ENCODE peak calls at places on chromosomes 1 and 21, in six cellular contexts. One of them, this sample, is unnamed.

GRCh38 chr21:45522381-45522780 is 19.9 kb downstream of the SLC19A1 start:
- DNase-seq in CD8-positive, alpha-beta memory T cell: no peak
- DNase-seq in spleen: peak; percentile 1
- DNase-seq in EL: no peak
- DNase-seq in NCI-H1694: no peak
- DNase-seq in left ventricle myocardium superior: no peak
- DNase-seq in this sample: no peak

GRCh38 chr21:46156678-46157077 is 1.3 kb upstream of the FTCD start:
- DNase-seq in spleen: no peak
- DNase-seq in EL: no peak
- DNase-seq in CD8-positive, alpha-beta memory T cell: no peak
- DNase-seq in NCI-H1694: no peak
- DNase-seq in left ventricle myocardium superior: no peak
- DNase-seq in this sample: no peak

GRCh38 chr1:17425806-17426205 is 13.7 kb downstream of the RCC2 start:
- DNase-seq in spleen: no peak
- DNase-seq in NCI-H1694: no peak
- DNase-seq in CD8-positive, alpha-beta memory T cell: no peak
- DNase-seq in EL: no peak
- DNase-seq in left ventricle myocardium superior: no peak
- DNase-seq in this sample: no peak

GRCh38 chr21:30044447-30045064 is 104.8 kb upstream of the GRIK1 start:
- DNase-seq in left ventricle myocardium superior: no peak
- DNase-seq in EL: no peak
- DNase-seq in NCI-H1694: peak; percentile 32
- DNase-seq in CD8-positive, alpha-beta memory T cell: no peak
- DNase-seq in spleen: no peak
- DNase-seq in this sample: peak; percentile 38

GRCh38 chr21:31198575-31198974 is 145.5 kb downstream of the TIAM1 start:
- DNase-seq in spleen: no peak
- DNase-seq in left ventricle myocardium superior: no peak
- DNase-seq in EL: peak; percentile 43
- DNase-seq in NCI-H1694: peak; percentile 85
- DNase-seq in CD8-positive, alpha-beta memory T cell: peak; percentile 39
- DNase-seq in this sample: peak; percentile 71

GRCh38 chr1:84164567-84165021 is 20.5 kb downstream of the PRKACB start:
- DNase-seq in spleen: no peak
- DNase-seq in EL: no peak
- DNase-seq in left ventricle myocardium superior: no peak
- DNase-seq in NCI-H1694: peak; percentile 55
- DNase-seq in CD8-positive, alpha-beta memory T cell: no peak
- DNase-seq in this sample: no peak

GRCh38 chr1:111221633-111222286 is 5.8 kb upstream of the CHI3L2 start:
- DNase-seq in EL: peak; percentile 15
- DNase-seq in spleen: no peak
- DNase-seq in left ventricle myocardium superior: no peak
- DNase-seq in NCI-H1694: no peak
- DNase-seq in CD8-positive, alpha-beta memory T cell: peak; percentile 82
- DNase-seq in this sample: no peak

GRCh38 chr1:203656796-203657620 is 30.4 kb downstream of the ATP2B4 start:
- DNase-seq in spleen: no peak
- DNase-seq in CD8-positive, alpha-beta memory T cell: no peak
- DNase-seq in left ventricle myocardium superior: no peak
- DNase-seq in NCI-H1694: no peak
- DNase-seq in EL: no peak
- DNase-seq in this sample: no peak

GRCh38 chr1:8988618-8988967 is 37.6 kb downstream of the SLC2A7 start:
- DNase-seq in NCI-H1694: no peak
- DNase-seq in EL: no peak
- DNase-seq in CD8-positive, alpha-beta memory T cell: no peak
- DNase-seq in left ventricle myocardium superior: peak; percentile 46
- DNase-seq in spleen: peak; percentile 51
- DNase-seq in this sample: no peak

GRCh38 chr1:237223419-237223818 is 181.4 kb downstream of the RYR2 start:
- DNase-seq in CD8-positive, alpha-beta memory T cell: no peak
- DNase-seq in NCI-H1694: no peak
- DNase-seq in left ventricle myocardium superior: no peak
- DNase-seq in EL: no peak
- DNase-seq in spleen: no peak
- DNase-seq in this sample: no peak

GRCh38 chr1:222370911-222371717 is 176.8 kb downstream of the HHIPL2 start:
- DNase-seq in left ventricle myocardium superior: no peak
- DNase-seq in spleen: no peak
- DNase-seq in CD8-positive, alpha-beta memory T cell: no peak
- DNase-seq in EL: peak; percentile 98
- DNase-seq in NCI-H1694: no peak
- DNase-seq in this sample: peak; percentile 96

GRCh38 chr21:18191139-18191538 is 53.5 kb upstream of the CHODL start:
- DNase-seq in EL: no peak
- DNase-seq in spleen: no peak
- DNase-seq in NCI-H1694: no peak
- DNase-seq in CD8-positive, alpha-beta memory T cell: no peak
- DNase-seq in left ventricle myocardium superior: no peak
- DNase-seq in this sample: no peak

GRCh38 chr1:6030547-6031261 is 15.0 kb upstream of the KCNAB2 start:
- DNase-seq in left ventricle myocardium superior: no peak
- DNase-seq in EL: no peak
- DNase-seq in spleen: no peak
- DNase-seq in NCI-H1694: no peak
- DNase-seq in CD8-positive, alpha-beta memory T cell: no peak
- DNase-seq in this sample: no peak

GRCh38 chr1:160261526-160261877 is 847 bp downstream of the DCAF8 start:
- DNase-seq in spleen: no peak
- DNase-seq in EL: peak; percentile 84
- DNase-seq in left ventricle myocardium superior: no peak
- DNase-seq in CD8-positive, alpha-beta memory T cell: peak; percentile 82
- DNase-seq in NCI-H1694: peak; percentile 10
- DNase-seq in this sample: peak; percentile 94

GRCh38 chr1:84344286-84344685 is 42.8 kb downstream of the SAMD13 start:
- DNase-seq in NCI-H1694: no peak
- DNase-seq in CD8-positive, alpha-beta memory T cell: no peak
- DNase-seq in spleen: no peak
- DNase-seq in EL: peak; percentile 49
- DNase-seq in left ventricle myocardium superior: no peak
- DNase-seq in this sample: peak; percentile 20

GRCh38 chr1:201468501-201468843 is 516 bp downstream of the PHLDA3 start:
- DNase-seq in CD8-positive, alpha-beta memory T cell: no peak
- DNase-seq in EL: peak; percentile 34
- DNase-seq in NCI-H1694: no peak
- DNase-seq in left ventricle myocardium superior: peak; percentile 68
- DNase-seq in spleen: no peak
- DNase-seq in this sample: no peak

GRCh38 chr1:73604739-73605138 is 593.2 kb downstream of the LRRIQ3 start:
- DNase-seq in spleen: no peak
- DNase-seq in EL: no peak
- DNase-seq in CD8-positive, alpha-beta memory T cell: no peak
- DNase-seq in NCI-H1694: no peak
- DNase-seq in left ventricle myocardium superior: no peak
- DNase-seq in this sample: peak; percentile 13

GRCh38 chr1:96388421-96389310 is 332.9 kb upstream of the PTBP2 start:
- DNase-seq in EL: peak; percentile 83
- DNase-seq in left ventricle myocardium superior: no peak
- DNase-seq in spleen: no peak
- DNase-seq in CD8-positive, alpha-beta memory T cell: no peak
- DNase-seq in NCI-H1694: no peak
- DNase-seq in this sample: peak; percentile 63

GRCh38 chr1:19385869-19386591 is 73.9 kb downstream of the SLC66A1 start:
- DNase-seq in CD8-positive, alpha-beta memory T cell: no peak
- DNase-seq in left ventricle myocardium superior: no peak
- DNase-seq in NCI-H1694: no peak
- DNase-seq in EL: peak; percentile 47
- DNase-seq in spleen: no peak
- DNase-seq in this sample: no peak

GRCh38 chr1:51214615-51215131 is 21.4 kb upstream of the RNF11 start:
- DNase-seq in EL: peak; percentile 81
- DNase-seq in NCI-H1694: no peak
- DNase-seq in CD8-positive, alpha-beta memory T cell: no peak
- DNase-seq in spleen: no peak
- DNase-seq in left ventricle myocardium superior: no peak
- DNase-seq in this sample: no peak

GRCh38 chr1:221451741-221452140 is 290.1 kb downstream of the DUSP10 start:
- DNase-seq in EL: no peak
- DNase-seq in spleen: no peak
- DNase-seq in left ventricle myocardium superior: no peak
- DNase-seq in CD8-positive, alpha-beta memory T cell: no peak
- DNase-seq in NCI-H1694: no peak
- DNase-seq in this sample: no peak

GRCh38 chr21:42594616-42595280 is 58.7 kb upstream of the PDE9A start:
- DNase-seq in CD8-positive, alpha-beta memory T cell: no peak
- DNase-seq in EL: no peak
- DNase-seq in spleen: no peak
- DNase-seq in NCI-H1694: no peak
- DNase-seq in left ventricle myocardium superior: no peak
- DNase-seq in this sample: no peak